ENCODE peak calls at places on chromosome 15, in six cellular contexts. One of them, this sample, is unnamed.

GRCh38 chr15:59678620-59679019 is 10.5 kb downstream of the BNIP2 start:
- DNase-seq in IMR-90: no peak
- DNase-seq in A673: no peak
- DNase-seq in GM23248: peak; percentile 23
- DNase-seq in suprapubic skin: no peak
- DNase-seq in cardiac muscle cell: no peak
- DNase-seq in this sample: no peak

GRCh38 chr15:38558714-38559059 is 5.9 kb downstream of the RASGRP1 start:
- DNase-seq in suprapubic skin: no peak
- DNase-seq in IMR-90: peak; percentile 80
- DNase-seq in A673: no peak
- DNase-seq in cardiac muscle cell: no peak
- DNase-seq in GM23248: peak; percentile 84
- DNase-seq in this sample: no peak

GRCh38 chr15:50854594-50855490 is 53.6 kb upstream of the AP4E1 start:
- DNase-seq in cardiac muscle cell: no peak
- DNase-seq in IMR-90: peak; percentile 11
- DNase-seq in suprapubic skin: no peak
- DNase-seq in GM23248: peak; percentile 40
- DNase-seq in A673: no peak
- DNase-seq in this sample: peak; percentile 24

GRCh38 chr15:61038387-61038786 is 190.7 kb downstream of the RORA start:
- DNase-seq in suprapubic skin: peak; percentile 77
- DNase-seq in IMR-90: peak; percentile 44
- DNase-seq in GM23248: peak; percentile 26
- DNase-seq in cardiac muscle cell: no peak
- DNase-seq in A673: peak; percentile 28
- DNase-seq in this sample: no peak

GRCh38 chr15:89662893-89663673 is 7.8 kb upstream of the KIF7 start:
- DNase-seq in A673: no peak
- DNase-seq in GM23248: peak; percentile 98
- DNase-seq in IMR-90: peak; percentile 92
- DNase-seq in suprapubic skin: peak; percentile 83
- DNase-seq in cardiac muscle cell: no peak
- DNase-seq in this sample: no peak

GRCh38 chr15:94792166-94792565 is 560.8 kb downstream of the MCTP2 start:
- DNase-seq in IMR-90: peak; percentile 79
- DNase-seq in A673: no peak
- DNase-seq in suprapubic skin: no peak
- DNase-seq in cardiac muscle cell: no peak
- DNase-seq in GM23248: no peak
- DNase-seq in this sample: no peak

GRCh38 chr15:53869044-53869805 is 109.0 kb upstream of the UNC13C start:
- DNase-seq in GM23248: no peak
- DNase-seq in suprapubic skin: no peak
- DNase-seq in A673: no peak
- DNase-seq in IMR-90: no peak
- DNase-seq in cardiac muscle cell: no peak
- DNase-seq in this sample: peak; percentile 39

GRCh38 chr15:55649058-55649423 is 60.9 kb upstream of the PYGO1 start:
- DNase-seq in IMR-90: peak; percentile 80
- DNase-seq in A673: no peak
- DNase-seq in suprapubic skin: no peak
- DNase-seq in GM23248: peak; percentile 86
- DNase-seq in cardiac muscle cell: no peak
- DNase-seq in this sample: no peak

GRCh38 chr15:100394726-100395125 is 53.0 kb upstream of the ADAMTS17 start:
- DNase-seq in IMR-90: no peak
- DNase-seq in suprapubic skin: no peak
- DNase-seq in A673: no peak
- DNase-seq in cardiac muscle cell: no peak
- DNase-seq in GM23248: no peak
- DNase-seq in this sample: no peak

GRCh38 chr15:87369269-87369668 is 887.3 kb downstream of the NTRK3 start:
- DNase-seq in cardiac muscle cell: no peak
- DNase-seq in IMR-90: peak; percentile 93
- DNase-seq in A673: no peak
- DNase-seq in suprapubic skin: no peak
- DNase-seq in GM23248: peak; percentile 89
- DNase-seq in this sample: no peak

GRCh38 chr15:87357608-87358007 is 898.9 kb downstream of the NTRK3 start:
- DNase-seq in cardiac muscle cell: no peak
- DNase-seq in GM23248: no peak
- DNase-seq in suprapubic skin: no peak
- DNase-seq in IMR-90: no peak
- DNase-seq in A673: no peak
- DNase-seq in this sample: no peak

GRCh38 chr15:73950479-73951043 is 24.3 kb downstream of the LOXL1 start:
- DNase-seq in A673: peak; percentile 97
- DNase-seq in GM23248: peak; percentile 58
- DNase-seq in cardiac muscle cell: no peak
- DNase-seq in suprapubic skin: peak; percentile 53
- DNase-seq in IMR-90: no peak
- DNase-seq in this sample: no peak

GRCh38 chr15:69593981-69594966 is 141.7 kb downstream of the RPLP1 start:
- DNase-seq in suprapubic skin: peak; percentile 58
- DNase-seq in cardiac muscle cell: peak; percentile 13
- DNase-seq in IMR-90: peak; percentile 38
- DNase-seq in GM23248: peak; percentile 49
- DNase-seq in A673: peak; percentile 8
- DNase-seq in this sample: no peak

GRCh38 chr15:101108458-101108775 is 143.4 kb downstream of the CHSY1 start:
- DNase-seq in A673: no peak
- DNase-seq in suprapubic skin: no peak
- DNase-seq in GM23248: no peak
- DNase-seq in IMR-90: no peak
- DNase-seq in cardiac muscle cell: no peak
- DNase-seq in this sample: no peak

GRCh38 chr15:50137893-50138292 is 18.9 kb upstream of the ATP8B4 start:
- DNase-seq in cardiac muscle cell: no peak
- DNase-seq in GM23248: peak; percentile 61
- DNase-seq in IMR-90: peak; percentile 27
- DNase-seq in suprapubic skin: no peak
- DNase-seq in A673: no peak
- DNase-seq in this sample: no peak

GRCh38 chr15:90315276-90315982 is 36.7 kb upstream of the ZNF774 start:
- DNase-seq in cardiac muscle cell: no peak
- DNase-seq in A673: no peak
- DNase-seq in IMR-90: peak; percentile 56
- DNase-seq in suprapubic skin: peak; percentile 86
- DNase-seq in GM23248: peak; percentile 83
- DNase-seq in this sample: no peak

GRCh38 chr15:57640935-57641682 is 49.4 kb downstream of the MYZAP start:
- DNase-seq in cardiac muscle cell: peak; percentile 32
- DNase-seq in suprapubic skin: no peak
- DNase-seq in IMR-90: peak; percentile 12
- DNase-seq in A673: peak; percentile 50
- DNase-seq in GM23248: peak; percentile 52
- DNase-seq in this sample: peak; percentile 55

GRCh38 chr15:89074402-89075012 is 13.7 kb upstream of the ABHD2 start:
- DNase-seq in GM23248: no peak
- DNase-seq in suprapubic skin: no peak
- DNase-seq in A673: no peak
- DNase-seq in cardiac muscle cell: no peak
- DNase-seq in IMR-90: no peak
- DNase-seq in this sample: no peak

GRCh38 chr15:80071652-80072051 is 12.2 kb downstream of the ZFAND6 start:
- DNase-seq in suprapubic skin: no peak
- DNase-seq in IMR-90: no peak
- DNase-seq in GM23248: no peak
- DNase-seq in A673: no peak
- DNase-seq in cardiac muscle cell: no peak
- DNase-seq in this sample: no peak

GRCh38 chr15:88647362-88648105 is 8.7 kb downstream of the ISG20 start:
- DNase-seq in cardiac muscle cell: no peak
- DNase-seq in suprapubic skin: peak; percentile 56
- DNase-seq in IMR-90: no peak
- DNase-seq in GM23248: no peak
- DNase-seq in A673: no peak
- DNase-seq in this sample: no peak

DNA sequence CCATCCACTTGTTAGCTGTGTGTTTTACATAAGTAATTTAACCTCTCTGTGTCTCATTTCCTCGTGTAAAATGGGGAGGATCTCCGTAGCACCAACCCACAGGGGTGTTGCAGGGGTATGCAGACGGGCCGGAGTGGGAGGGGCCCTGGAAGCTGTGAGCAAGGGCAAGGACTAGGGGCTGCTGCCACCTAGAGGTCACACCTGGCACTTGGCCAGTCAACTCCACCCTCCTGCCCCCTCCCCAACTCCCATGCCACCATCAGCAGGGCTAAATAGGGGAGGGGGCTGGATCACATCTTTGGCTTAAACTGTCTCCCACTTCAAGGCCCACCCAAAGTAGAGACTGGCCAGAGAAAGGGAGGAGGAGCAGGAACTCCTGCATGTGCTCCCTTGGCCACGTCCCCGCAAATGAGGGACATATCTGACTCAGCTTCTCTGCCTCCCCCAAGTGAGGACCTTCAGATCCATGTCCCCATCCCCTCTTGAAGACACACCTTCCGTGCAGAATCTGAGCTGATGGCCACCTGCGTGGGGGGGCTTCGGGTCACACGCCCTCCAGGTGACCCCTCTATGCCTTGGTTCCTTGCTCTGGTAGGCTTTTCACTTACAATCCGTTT is 2.6 kb downstream of the CCDC9B start:
- DNase-seq in GM23248: peak; percentile 56
- DNase-seq in A673: peak; percentile 90
- DNase-seq in IMR-90: peak; percentile 60
- DNase-seq in cardiac muscle cell: peak; percentile 89
- DNase-seq in suprapubic skin: no peak
- DNase-seq in this sample: peak; percentile 86
- H3K4me3 ChIP-seq in GM23248: peak overlapping the region; percentile 79
- H3K4me3 ChIP-seq in A673: no peak overlapping the region
- H3K4me3 ChIP-seq in IMR-90: no peak overlapping the region
- H3K4me3 ChIP-seq in cardiac muscle cell: no peak overlapping the region
- H3K4me3 ChIP-seq in suprapubic skin: no peak overlapping the region
- H3K4me3 ChIP-seq in this sample: no peak overlapping the region

DNA sequence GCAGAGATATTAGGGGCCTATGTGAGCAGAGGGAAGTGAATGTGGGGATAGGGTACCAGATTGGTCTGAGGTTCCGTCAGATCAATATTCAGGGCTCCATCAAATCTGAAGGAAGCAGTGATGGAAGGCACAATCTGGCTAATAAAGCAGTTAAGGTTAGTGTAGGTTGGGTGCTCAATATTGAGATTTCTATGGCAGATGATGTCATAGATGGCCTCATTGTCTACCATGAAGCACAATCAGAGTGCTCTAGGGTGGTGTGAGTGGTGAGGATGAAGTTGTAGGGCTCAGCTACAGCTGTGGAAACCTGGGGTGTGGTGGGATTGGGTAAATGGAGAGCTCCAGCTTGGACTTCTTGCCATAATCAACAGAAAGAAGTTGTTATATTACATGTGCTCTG is 58.2 kb downstream of the NR2F2 start:
- DNase-seq in GM23248: no peak
- DNase-seq in suprapubic skin: no peak
- DNase-seq in cardiac muscle cell: no peak
- DNase-seq in A673: no peak
- DNase-seq in IMR-90: no peak
- DNase-seq in this sample: no peak
- H3K4me1 ChIP-seq in GM23248: peaks cover 8% of the 10 kb centered on the region
- H3K4me1 ChIP-seq in suprapubic skin: no peaks in the 10 kb centered on the region
- H3K4me1 ChIP-seq in cardiac muscle cell: no peaks in the 10 kb centered on the region
- H3K4me1 ChIP-seq in A673: no peaks in the 10 kb centered on the region
- H3K4me1 ChIP-seq in IMR-90: peaks cover 3% of the 10 kb centered on the region
- H3K4me1 ChIP-seq in this sample: no peaks in the 10 kb centered on the region

DNA sequence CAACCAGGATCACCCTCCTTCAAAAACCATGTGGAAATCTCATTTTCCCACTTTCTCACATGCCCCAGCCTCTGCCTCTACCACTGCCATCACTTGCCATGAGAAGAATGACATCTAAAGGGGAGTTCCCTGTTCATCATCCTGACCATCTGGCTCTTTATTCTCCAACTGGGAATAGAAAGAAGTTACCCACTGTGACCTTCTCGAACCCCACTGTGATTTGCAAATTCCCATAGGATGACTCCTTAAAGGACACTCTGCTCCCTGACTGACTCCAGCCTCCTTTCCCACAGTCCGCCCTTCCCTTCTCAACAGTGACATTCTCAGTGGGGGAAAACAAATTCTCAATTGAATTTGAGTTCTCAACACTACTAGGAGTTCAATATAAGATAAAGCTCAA is 440.5 kb downstream of the NR2F2 start:
- DNase-seq in suprapubic skin: no peak
- DNase-seq in IMR-90: no peak
- DNase-seq in GM23248: no peak
- DNase-seq in A673: no peak
- DNase-seq in cardiac muscle cell: no peak
- DNase-seq in this sample: no peak
- H3K4me3 ChIP-seq in suprapubic skin: no peak overlapping the region
- H3K4me3 ChIP-seq in IMR-90: no peak overlapping the region
- H3K4me3 ChIP-seq in GM23248: no peak overlapping the region
- H3K4me3 ChIP-seq in A673: no peak overlapping the region
- H3K4me3 ChIP-seq in cardiac muscle cell: no peak overlapping the region
- H3K4me3 ChIP-seq in this sample: no peak overlapping the region

DNA sequence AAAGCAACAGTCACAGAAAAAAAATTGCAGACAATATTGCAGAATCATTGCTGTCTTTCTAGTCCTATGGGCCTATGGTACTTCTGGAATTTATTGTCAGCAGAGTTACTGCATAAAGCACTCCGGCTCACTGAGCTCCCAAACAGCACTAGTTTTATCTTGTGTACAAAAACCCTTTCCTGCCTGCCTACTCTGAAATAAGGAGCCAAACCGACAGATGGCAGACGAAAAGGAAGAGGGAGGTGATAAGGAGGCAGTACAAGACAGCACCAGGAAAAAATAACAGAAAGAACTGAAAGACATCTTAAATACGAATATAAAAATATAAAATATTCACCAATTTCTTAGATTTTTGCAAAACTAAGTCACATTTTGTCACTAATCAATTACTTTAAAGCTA is 15.6 kb downstream of the HERC1 start:
- DNase-seq in cardiac muscle cell: peak; percentile 55
- DNase-seq in suprapubic skin: no peak
- DNase-seq in GM23248: no peak
- DNase-seq in A673: no peak
- DNase-seq in IMR-90: peak; percentile 22
- DNase-seq in this sample: no peak
- H3K4me1 ChIP-seq in cardiac muscle cell: peaks cover 14% of the 10 kb centered on the region
- H3K4me1 ChIP-seq in suprapubic skin: peaks cover 27% of the 10 kb centered on the region
- H3K4me1 ChIP-seq in GM23248: no peaks in the 10 kb centered on the region
- H3K4me1 ChIP-seq in A673: no peaks in the 10 kb centered on the region
- H3K4me1 ChIP-seq in IMR-90: peaks cover 5% of the 10 kb centered on the region
- H3K4me1 ChIP-seq in this sample: peaks cover 13% of the 10 kb centered on the region